ENCODE peak calls at places on chromosomes 6 and 20, in five cellular contexts. One of them, this sample, is unnamed.

GRCh38 chr6:43883698-43884659 is 114.0 kb downstream of the VEGFA start:
- DNase-seq in A549: no peak
- DNase-seq in Calu3: no peak
- DNase-seq in activated T-cell treated with anti-CD3 and anti-CD28 coated beads for 1 hour: no peak
- DNase-seq in GM04504: no peak
- DNase-seq in this sample: no peak

GRCh38 chr6:77633993-77634392 is 18.8 kb upstream of the MEI4 start:
- DNase-seq in A549: no peak
- DNase-seq in Calu3: no peak
- DNase-seq in GM04504: no peak
- DNase-seq in activated T-cell treated with anti-CD3 and anti-CD28 coated beads for 1 hour: no peak
- DNase-seq in this sample: peak

GRCh38 chr20:34262488-34263288 is 21.5 kb downstream of the ASIP start:
- DNase-seq in A549: no peak
- DNase-seq in GM04504: no peak
- DNase-seq in Calu3: no peak
- DNase-seq in activated T-cell treated with anti-CD3 and anti-CD28 coated beads for 1 hour: no peak
- DNase-seq in this sample: peak

GRCh38 chr6:159892053-159892452 is 1.3 kb downstream of the MAS1 start:
- DNase-seq in GM04504: no peak
- DNase-seq in Calu3: no peak
- DNase-seq in activated T-cell treated with anti-CD3 and anti-CD28 coated beads for 1 hour: no peak
- DNase-seq in A549: no peak
- DNase-seq in this sample: no peak

GRCh38 chr20:13839421-13840092 is 54.7 kb downstream of the NDUFAF5 start:
- DNase-seq in GM04504: peak
- DNase-seq in A549: no peak
- DNase-seq in Calu3: no peak
- DNase-seq in activated T-cell treated with anti-CD3 and anti-CD28 coated beads for 1 hour: no peak
- DNase-seq in this sample: peak

GRCh38 chr6:121236984-121237383 is 97.3 kb downstream of the TBC1D32 start:
- DNase-seq in GM04504: no peak
- DNase-seq in A549: no peak
- DNase-seq in activated T-cell treated with anti-CD3 and anti-CD28 coated beads for 1 hour: no peak
- DNase-seq in Calu3: no peak
- DNase-seq in this sample: peak

GRCh38 chr6:80319286-80319685 is 212.8 kb downstream of the BCKDHB start:
- DNase-seq in GM04504: peak
- DNase-seq in Calu3: no peak
- DNase-seq in A549: no peak
- DNase-seq in activated T-cell treated with anti-CD3 and anti-CD28 coated beads for 1 hour: no peak
- DNase-seq in this sample: no peak

GRCh38 chr20:44153636-44154043 is 33.3 kb downstream of the JPH2 start:
- DNase-seq in GM04504: no peak
- DNase-seq in A549: no peak
- DNase-seq in Calu3: no peak
- DNase-seq in activated T-cell treated with anti-CD3 and anti-CD28 coated beads for 1 hour: no peak
- DNase-seq in this sample: no peak

GRCh38 chr6:113776998-113777397 is 80.1 kb upstream of the MARCKS start:
- DNase-seq in GM04504: no peak
- DNase-seq in activated T-cell treated with anti-CD3 and anti-CD28 coated beads for 1 hour: no peak
- DNase-seq in Calu3: no peak
- DNase-seq in A549: no peak
- DNase-seq in this sample: peak

GRCh38 chr6:28710466-28711191 is 184.9 kb downstream of the GPX5 start:
- DNase-seq in GM04504: no peak
- DNase-seq in A549: peak
- DNase-seq in Calu3: no peak
- DNase-seq in activated T-cell treated with anti-CD3 and anti-CD28 coated beads for 1 hour: no peak
- DNase-seq in this sample: peak

GRCh38 chr6:139961190-139961589 is 586.7 kb upstream of the CITED2 start:
- DNase-seq in GM04504: no peak
- DNase-seq in Calu3: no peak
- DNase-seq in A549: no peak
- DNase-seq in activated T-cell treated with anti-CD3 and anti-CD28 coated beads for 1 hour: no peak
- DNase-seq in this sample: no peak

GRCh38 chr6:118551063-118551672 is 3.1 kb downstream of the PLN start:
- DNase-seq in Calu3: peak
- DNase-seq in A549: peak
- DNase-seq in activated T-cell treated with anti-CD3 and anti-CD28 coated beads for 1 hour: no peak
- DNase-seq in GM04504: peak
- DNase-seq in this sample: peak

GRCh38 chr20:56833427-56833826 is 204.3 kb downstream of the TFAP2C start:
- DNase-seq in Calu3: no peak
- DNase-seq in A549: no peak
- DNase-seq in GM04504: no peak
- DNase-seq in activated T-cell treated with anti-CD3 and anti-CD28 coated beads for 1 hour: no peak
- DNase-seq in this sample: no peak

GRCh38 chr6:42781546-42781810 is 374 bp upstream of the BICRAL start:
- DNase-seq in GM04504: no peak
- DNase-seq in activated T-cell treated with anti-CD3 and anti-CD28 coated beads for 1 hour: no peak
- DNase-seq in Calu3: no peak
- DNase-seq in A549: no peak
- DNase-seq in this sample: peak

GRCh38 chr6:160279850-160280249 is 21.2 kb upstream of the SLC22A2 start:
- DNase-seq in GM04504: no peak
- DNase-seq in activated T-cell treated with anti-CD3 and anti-CD28 coated beads for 1 hour: no peak
- DNase-seq in A549: no peak
- DNase-seq in Calu3: no peak
- DNase-seq in this sample: no peak

GRCh38 chr6:118708736-118709135 is 57.3 kb upstream of the CEP85L start:
- DNase-seq in A549: no peak
- DNase-seq in GM04504: peak
- DNase-seq in Calu3: no peak
- DNase-seq in activated T-cell treated with anti-CD3 and anti-CD28 coated beads for 1 hour: no peak
- DNase-seq in this sample: peak

GRCh38 chr20:53736122-53736756 is 142.6 kb upstream of the ZNF217 start:
- DNase-seq in GM04504: no peak
- DNase-seq in activated T-cell treated with anti-CD3 and anti-CD28 coated beads for 1 hour: no peak
- DNase-seq in Calu3: peak
- DNase-seq in A549: no peak
- DNase-seq in this sample: no peak

GRCh38 chr20:63947638-63948456 is 8.4 kb downstream of the UCKL1 start:
- DNase-seq in Calu3: no peak
- DNase-seq in A549: no peak
- DNase-seq in activated T-cell treated with anti-CD3 and anti-CD28 coated beads for 1 hour: peak
- DNase-seq in GM04504: no peak
- DNase-seq in this sample: no peak

GRCh38 chr6:135423649-135424128 is 73.9 kb downstream of the AHI1 start:
- DNase-seq in GM04504: peak
- DNase-seq in A549: peak
- DNase-seq in Calu3: peak
- DNase-seq in activated T-cell treated with anti-CD3 and anti-CD28 coated beads for 1 hour: no peak
- DNase-seq in this sample: peak

GRCh38 chr20:60598528-60598927 is 640.3 kb downstream of the CDH26 start:
- DNase-seq in Calu3: no peak
- DNase-seq in GM04504: no peak
- DNase-seq in activated T-cell treated with anti-CD3 and anti-CD28 coated beads for 1 hour: no peak
- DNase-seq in A549: no peak
- DNase-seq in this sample: no peak

GRCh38 chr20:18197382-18198070 is 59.9 kb downstream of the KAT14 start:
- DNase-seq in activated T-cell treated with anti-CD3 and anti-CD28 coated beads for 1 hour: no peak
- DNase-seq in Calu3: peak
- DNase-seq in A549: no peak
- DNase-seq in GM04504: no peak
- DNase-seq in this sample: no peak

GRCh38 chr6:1747531-1747930 is 137.8 kb downstream of the FOXC1 start:
- DNase-seq in activated T-cell treated with anti-CD3 and anti-CD28 coated beads for 1 hour: no peak
- DNase-seq in A549: no peak
- DNase-seq in GM04504: no peak
- DNase-seq in Calu3: no peak
- DNase-seq in this sample: no peak

GRCh38 chr6:153272201-153272980 is 141.3 kb upstream of the RGS17 start:
- DNase-seq in GM04504: no peak
- DNase-seq in A549: no peak
- DNase-seq in activated T-cell treated with anti-CD3 and anti-CD28 coated beads for 1 hour: no peak
- DNase-seq in Calu3: no peak
- DNase-seq in this sample: no peak

This sample was measured in choroid plexus epithelial cell.